ENCODE peak calls at places on chromosome 1, in four cellular contexts. S, F, R and K are unnamed samples.

GRCh38 chr1:224533517-224533916 is 82.6 kb upstream of the CNIH3 start:
- DNase-seq in S (no peak), F (no peak), R (no peak), K (no peak)

GRCh38 chr1:54774820-54775498 is 10.6 kb upstream of the PARS2 start:
- DNase-seq in F (peak; percentile 10), R (no peak), S (peak; percentile 47), K (no peak)

GRCh38 chr1:20380616-20381035 is 90.0 kb downstream of the VWA5B1 start:
- DNase-seq in F (peak; percentile 95), S (no peak), R (peak; percentile 86), K (no peak)

GRCh38 chr1:24380508-24380907 is 33.1 kb downstream of the STPG1 start:
- DNase-seq in F (no peak), R (no peak), S (no peak), K (no peak)

GRCh38 chr1:240888039-240888786 is 276.3 kb upstream of the GREM2 start:
- DNase-seq in F (peak; percentile 2), R (no peak), S (peak; percentile 48), K (peak; percentile 64)

GRCh38 chr1:90349510-90349909 is 354.6 kb downstream of the ZNF326 start:
- DNase-seq in F (no peak), R (no peak), S (no peak), K (no peak)

GRCh38 chr1:19013826-19014548 is 57.5 kb upstream of the IFFO2 start:
- DNase-seq in S (no peak), R (no peak), F (no peak), K (no peak)

GRCh38 chr1:25771246-25772114 is 28.5 kb upstream of the SELENON start:
- DNase-seq in F (no peak), S (no peak), R (no peak), K (peak; percentile 72)

GRCh38 chr1:183461350-183461749 is 10.9 kb upstream of the SMG7 start:
- DNase-seq in S (no peak), R (no peak), F (no peak), K (no peak)

GRCh38 chr1:66452162-66452561 is 81.8 kb upstream of the SGIP1 start:
- DNase-seq in R (no peak), S (no peak), F (no peak), K (no peak)

GRCh38 chr1:45793942-45794604 is 9.3 kb upstream of the MAST2 start:
- DNase-seq in S (no peak), F (no peak), R (no peak), K (no peak)

GRCh38 chr1:183910780-183911179 is 105.9 kb downstream of the RGL1 start:
- DNase-seq in R (no peak), S (no peak), F (no peak), K (no peak)

GRCh38 chr1:74693473-74693872 is 19.9 kb upstream of the ERICH3 start:
- DNase-seq in R (peak; percentile 24), F (peak; percentile 42), S (no peak), K (no peak)

GRCh38 chr1:94962745-94963265 is 35.9 kb upstream of the CNN3 start:
- DNase-seq in F (peak; percentile 41), S (no peak), R (no peak), K (peak; percentile 48)

GRCh38 chr1:51850420-51851297 is 27.9 kb downstream of the NRDC start:
- DNase-seq in S (no peak), R (no peak), F (peak; percentile 2), K (no peak)

GRCh38 chr1:208179303-208179702 is 64.9 kb downstream of the PLXNA2 start:
- DNase-seq in S (no peak), F (no peak), R (no peak), K (no peak)

GRCh38 chr1:6922096-6922931 is 137.1 kb downstream of the CAMTA1 start:
- DNase-seq in F (peak; percentile 83), S (no peak), R (peak; percentile 47), K (no peak)

GRCh38 chr1:26537951-26538352 is 8.4 kb downstream of the RPS6KA1 start:
- DNase-seq in S (peak; percentile 41), F (peak; percentile 13), R (no peak), K (peak; percentile 76)

GRCh38 chr1:25922064-25922632 is 15.9 kb upstream of the STMN1 start:
- DNase-seq in F (no peak), R (no peak), S (no peak), K (no peak)

GRCh38 chr1:116990612-116991151 is 10.9 kb upstream of the CD101 start:
- DNase-seq in R (peak; percentile 56), S (no peak), F (peak; percentile 97), K (no peak)

GRCh38 chr1:99621340-99621901 is 24.5 kb upstream of the PALMD start:
- DNase-seq in F (peak; percentile 32), S (no peak), R (no peak), K (no peak)

GRCh38 chr1:47465605-47466004 is 27.8 kb downstream of the FOXD2 start:
- DNase-seq in R (no peak), F (no peak), S (no peak), K (no peak)

GRCh38 chr1:38559180-38559874 is 300.2 kb downstream of the RRAGC start:
- DNase-seq in S (no peak), F (no peak), R (no peak), K (peak; percentile 84)

GRCh38 chr1:55055084-55055882 is 15.9 kb downstream of the PCSK9 start:
- DNase-seq in R (no peak), F (no peak), S (no peak), K (no peak)

GRCh38 chr1:6962390-6962955 is 177.2 kb downstream of the CAMTA1 start:
- DNase-seq in F (no peak), S (peak; percentile 93), R (no peak), K (peak; percentile 74)

GRCh38 chr1:8182034-8182761 is 135.7 kb upstream of the SLC45A1 start:
- DNase-seq in F (peak; percentile 84), R (peak; percentile 31), S (no peak), K (peak; percentile 55)

GRCh38 chr1:175317795-175318194 is 125.2 kb upstream of the KIAA0040 start:
- DNase-seq in R (no peak), S (no peak), F (no peak), K (no peak)

GRCh38 chr1:66354311-66354922 is 179.5 kb upstream of the SGIP1 start:
- DNase-seq in F (peak; percentile 50), R (no peak), S (no peak), K (no peak)

GRCh38 chr1:155023627-155024026 is 10.0 kb downstream of the DCST2 start:
- DNase-seq in F (no peak), S (no peak), R (no peak), K (no peak)

GRCh38 chr1:244496186-244496585 is 35.1 kb downstream of the CATSPERE start:
- DNase-seq in S (no peak), R (no peak), F (no peak), K (no peak)

GRCh38 chr1:110051262-110051648 is 16.8 kb downstream of the STRIP1 start:
- DNase-seq in R (no peak), S (no peak), F (no peak), K (no peak)

GRCh38 chr1:154847891-154848290 is 22.2 kb downstream of the KCNN3 start:
- DNase-seq in F (no peak), S (no peak), R (no peak), K (no peak)

GRCh38 chr1:18703041-18703621 is 72.5 kb downstream of the PAX7 start:
- DNase-seq in S (no peak), R (no peak), F (no peak), K (no peak)

GRCh38 chr1:39483276-39483675 is 8.2 kb upstream of the BMP8A start:
- DNase-seq in S (no peak), R (no peak), F (no peak), K (no peak)

GRCh38 chr1:16458801-16459200 is 18.3 kb downstream of the NECAP2 start:
- DNase-seq in R (no peak), S (no peak), F (no peak), K (no peak)

DNA sequence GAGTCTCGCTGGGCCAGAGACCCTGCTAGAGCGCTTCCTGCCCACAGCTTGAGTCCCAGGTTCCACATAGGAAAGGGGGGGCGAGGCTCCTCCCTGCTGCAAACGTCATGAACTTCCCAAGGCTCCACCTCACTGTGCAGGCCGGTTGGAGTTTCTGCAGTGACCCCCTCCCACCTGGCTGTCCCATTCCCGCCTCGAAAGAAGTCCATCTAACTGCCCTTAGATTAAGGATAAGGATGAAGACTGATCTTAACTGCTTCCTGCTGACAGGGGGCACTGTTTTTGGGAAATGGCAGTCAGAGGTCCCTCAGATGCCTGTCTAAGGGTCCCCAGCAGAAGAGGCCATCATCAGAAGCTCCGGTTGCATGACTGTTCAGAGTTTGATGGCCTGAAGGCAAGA is 62.7 kb downstream of the STUM start:
- DNase-seq in S (no peak), F (no peak), R (no peak), K (no peak)
- TF ChIP-seq CTCF in S (no peak), F (no peak), R (no peak), K (no peak)

GRCh38 chr1:42335050-42335808 is at the start of gene FOXJ3:
- DNase-seq in R (peak; percentile 99), S (peak; percentile 93), F (peak; percentile 95), K (peak; percentile 96)
- TF ChIP-seq CTCF in R (no peak), S (no peak), F (no peak), K (peak; percentile 7)

GRCh38 chr1:27972141-27972540 is 12.4 kb downstream of the XKR8 start:
- DNase-seq in S (no peak), R (no peak), F (no peak), K (no peak)

GRCh38 chr1:27968692-27969091 is 8.9 kb downstream of the XKR8 start:
- DNase-seq in F (peak; percentile 84), R (peak; percentile 93), S (no peak), K (no peak)

GRCh38 chr1:27970401-27970800 is 10.6 kb downstream of the XKR8 start:
- DNase-seq in S (no peak), R (peak; percentile 85), F (peak; percentile 85), K (no peak)

GRCh38 chr1:27973771-27974452 is 14.1 kb downstream of the XKR8 start:
- DNase-seq in S (no peak), F (no peak), R (no peak), K (no peak)

DNA sequence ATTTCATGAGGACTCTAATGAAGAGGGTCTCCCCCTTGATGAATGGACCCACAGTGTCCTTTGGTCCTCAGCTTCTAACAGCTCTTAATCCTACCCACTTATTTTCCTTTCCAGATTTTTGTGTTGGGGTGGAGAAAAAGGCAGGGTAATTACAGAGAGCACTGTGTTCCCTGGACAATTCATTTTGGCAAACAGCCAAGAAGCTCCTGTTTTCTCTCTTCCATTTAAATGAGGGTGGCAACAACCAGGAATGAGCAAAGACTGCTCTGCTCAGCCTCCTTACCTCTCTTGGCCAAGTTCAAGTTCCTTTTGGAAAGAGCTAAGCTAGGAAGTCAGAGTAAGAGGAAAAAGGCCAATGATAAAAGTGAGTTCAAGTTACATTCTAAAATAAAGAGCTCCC is 11.9 kb downstream of the XKR8 start:
- DNase-seq in R (peak; percentile 19), S (no peak), F (no peak), K (no peak)
- TF ChIP-seq CTCF in R (no peak), S (no peak), F (no peak), K (no peak)

DNA sequence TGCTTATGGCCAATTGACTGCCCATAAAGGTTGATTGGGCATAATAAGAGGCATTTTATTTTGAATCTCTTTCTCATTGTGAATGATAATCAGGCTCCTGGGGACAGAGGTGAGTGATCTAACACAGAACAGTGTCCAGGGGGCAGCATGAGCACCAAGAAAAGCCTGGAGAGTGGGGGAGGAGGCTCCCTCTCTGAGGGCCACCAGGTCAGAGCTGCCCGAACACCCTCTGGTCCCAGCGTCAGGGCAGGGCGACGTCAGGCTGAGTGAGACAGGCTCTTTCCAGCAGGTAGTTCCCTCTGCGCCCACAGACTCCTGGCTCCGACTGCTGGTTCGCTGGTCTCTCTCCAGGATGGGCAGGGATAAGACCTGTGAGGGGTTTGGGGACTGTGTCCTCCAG is 250.2 kb upstream of the C1orf174 start:
- DNase-seq in R (no peak), S (no peak), F (no peak), K (no peak)
- TF ChIP-seq CTCF in R (no peak), S (no peak), F (no peak), K (no peak)